ENCODE peak calls at places on chromosomes 7 and 10, in eight cellular contexts. One of them, this sample, is unnamed.
A peak's percentile ranks its signal among the peaks of the same experiment; 100 is the strongest.

GRCh38 chr7:134712196-134712595 is 65.5 kb downstream of the BPGM start:
- DNase-seq in AG10803: peak; percentile 72
- DNase-seq in upper lobe of right lung: no peak
- DNase-seq in BJ: no peak
- DNase-seq in esophagus squamous epithelium: no peak
- DNase-seq in esophagus muscularis mucosa: no peak
- DNase-seq in HepG2: no peak
- DNase-seq in AG04449: no peak
- DNase-seq in this sample: no peak

GRCh38 chr7:150631866-150632864 is at the start of gene GIMAP6:
- DNase-seq in HepG2: no peak
- DNase-seq in upper lobe of right lung: no peak
- DNase-seq in BJ: no peak
- DNase-seq in esophagus muscularis mucosa: no peak
- DNase-seq in AG04449: no peak
- DNase-seq in esophagus squamous epithelium: no peak
- DNase-seq in AG10803: no peak
- DNase-seq in this sample: no peak

GRCh38 chr10:59880019-59880717 is 26.2 kb downstream of the CCDC6 start:
- DNase-seq in esophagus squamous epithelium: no peak
- DNase-seq in BJ: no peak
- DNase-seq in upper lobe of right lung: no peak
- DNase-seq in HepG2: no peak
- DNase-seq in AG10803: no peak
- DNase-seq in AG04449: no peak
- DNase-seq in esophagus muscularis mucosa: peak; percentile 14
- DNase-seq in this sample: no peak

GRCh38 chr7:151472644-151473380 is 32.9 kb upstream of the CRYGN start:
- DNase-seq in HepG2: no peak
- DNase-seq in upper lobe of right lung: no peak
- DNase-seq in AG10803: no peak
- DNase-seq in AG04449: no peak
- DNase-seq in BJ: no peak
- DNase-seq in esophagus muscularis mucosa: no peak
- DNase-seq in esophagus squamous epithelium: no peak
- DNase-seq in this sample: peak; percentile 48

GRCh38 chr7:91089382-91089963 is 174.8 kb upstream of the FZD1 start:
- DNase-seq in esophagus squamous epithelium: no peak
- DNase-seq in upper lobe of right lung: no peak
- DNase-seq in AG04449: no peak
- DNase-seq in BJ: no peak
- DNase-seq in esophagus muscularis mucosa: no peak
- DNase-seq in HepG2: peak; percentile 16
- DNase-seq in AG10803: peak; percentile 53
- DNase-seq in this sample: peak; percentile 65

GRCh38 chr7:101740981-101741725 is 76.3 kb upstream of the CUX1 start:
- DNase-seq in AG04449: no peak
- DNase-seq in upper lobe of right lung: no peak
- DNase-seq in esophagus muscularis mucosa: no peak
- DNase-seq in AG10803: no peak
- DNase-seq in HepG2: no peak
- DNase-seq in BJ: no peak
- DNase-seq in esophagus squamous epithelium: no peak
- DNase-seq in this sample: no peak

GRCh38 chr10:65793738-65794425 is 1132.0 kb upstream of the LRRTM3 start:
- DNase-seq in BJ: no peak
- DNase-seq in HepG2: no peak
- DNase-seq in AG10803: no peak
- DNase-seq in upper lobe of right lung: no peak
- DNase-seq in esophagus squamous epithelium: no peak
- DNase-seq in AG04449: no peak
- DNase-seq in esophagus muscularis mucosa: no peak
- DNase-seq in this sample: no peak

GRCh38 chr7:40800771-40801170 is 666.0 kb downstream of the SUGCT start:
- DNase-seq in HepG2: no peak
- DNase-seq in BJ: no peak
- DNase-seq in upper lobe of right lung: no peak
- DNase-seq in AG10803: no peak
- DNase-seq in AG04449: no peak
- DNase-seq in esophagus muscularis mucosa: no peak
- DNase-seq in esophagus squamous epithelium: no peak
- DNase-seq in this sample: no peak

GRCh38 chr7:38195804-38196595 is 18.0 kb downstream of the STARD3NL start:
- DNase-seq in HepG2: no peak
- DNase-seq in upper lobe of right lung: no peak
- DNase-seq in AG04449: no peak
- DNase-seq in BJ: no peak
- DNase-seq in esophagus squamous epithelium: no peak
- DNase-seq in esophagus muscularis mucosa: no peak
- DNase-seq in AG10803: peak; percentile 62
- DNase-seq in this sample: peak; percentile 82

GRCh38 chr10:46309511-46310142 is 22.8 kb downstream of the ANTXRL start:
- DNase-seq in esophagus squamous epithelium: no peak
- DNase-seq in upper lobe of right lung: peak; percentile 43
- DNase-seq in HepG2: no peak
- DNase-seq in AG10803: no peak
- DNase-seq in BJ: no peak
- DNase-seq in esophagus muscularis mucosa: no peak
- DNase-seq in AG04449: no peak
- DNase-seq in this sample: no peak

GRCh38 chr7:96719164-96719563 is 9.5 kb upstream of the SEM1 start:
- DNase-seq in esophagus squamous epithelium: no peak
- DNase-seq in upper lobe of right lung: no peak
- DNase-seq in HepG2: no peak
- DNase-seq in esophagus muscularis mucosa: no peak
- DNase-seq in BJ: no peak
- DNase-seq in AG10803: no peak
- DNase-seq in AG04449: no peak
- DNase-seq in this sample: no peak

GRCh38 chr10:116272497-116273221 is at the start of gene GFRA1:
- DNase-seq in esophagus muscularis mucosa: no peak
- DNase-seq in AG10803: no peak
- DNase-seq in HepG2: no peak
- DNase-seq in AG04449: no peak
- DNase-seq in BJ: no peak
- DNase-seq in upper lobe of right lung: no peak
- DNase-seq in esophagus squamous epithelium: no peak
- DNase-seq in this sample: no peak

GRCh38 chr10:86162696-86163400 is 203.7 kb downstream of the GRID1 start:
- DNase-seq in HepG2: no peak
- DNase-seq in upper lobe of right lung: peak; percentile 30
- DNase-seq in AG04449: no peak
- DNase-seq in esophagus muscularis mucosa: no peak
- DNase-seq in BJ: no peak
- DNase-seq in AG10803: no peak
- DNase-seq in esophagus squamous epithelium: no peak
- DNase-seq in this sample: no peak

GRCh38 chr7:65251851-65252620 is 121.6 kb upstream of the ZNF92 start:
- DNase-seq in upper lobe of right lung: peak; percentile 86
- DNase-seq in HepG2: peak; percentile 53
- DNase-seq in esophagus squamous epithelium: no peak
- DNase-seq in AG10803: no peak
- DNase-seq in AG04449: no peak
- DNase-seq in BJ: no peak
- DNase-seq in esophagus muscularis mucosa: peak; percentile 92
- DNase-seq in this sample: peak; percentile 28

DNA sequence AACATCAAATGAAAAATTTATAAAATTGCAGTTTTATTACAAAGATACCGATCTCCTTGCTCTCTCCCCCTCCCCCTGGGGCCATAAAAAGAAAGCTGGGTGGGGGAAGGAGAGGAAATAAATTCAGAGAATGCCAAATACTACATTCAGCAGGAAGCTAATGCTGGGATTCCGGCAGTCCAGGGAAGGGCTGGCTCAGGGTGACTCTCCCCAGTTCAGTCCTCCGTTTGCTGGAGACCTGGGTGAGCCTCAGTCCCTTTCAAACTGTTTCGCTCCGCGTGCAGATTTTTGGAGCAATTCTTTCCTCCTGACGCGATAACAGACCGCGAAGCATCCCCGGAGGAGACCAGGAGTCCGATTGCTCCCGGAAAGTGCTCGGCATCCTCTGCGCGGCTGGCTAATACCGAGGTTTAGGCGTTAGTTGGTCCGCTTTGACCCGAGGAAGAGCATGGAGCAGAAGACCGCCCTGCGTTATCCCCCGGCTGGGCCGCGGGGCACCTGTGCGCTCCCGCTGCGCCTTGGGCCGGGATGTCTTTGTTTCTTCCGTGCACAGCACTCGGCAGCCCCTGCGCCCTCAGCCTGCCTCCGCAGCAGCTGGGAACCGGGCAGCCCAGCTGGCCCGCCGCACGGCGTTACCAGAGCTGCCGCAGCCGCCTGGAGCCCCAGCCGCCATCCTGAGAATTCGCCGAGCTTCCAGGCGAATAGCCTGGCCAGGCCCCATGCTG is 3.9 kb upstream of the HOXA2 start:
- DNase-seq in esophagus muscularis mucosa: no peak
- DNase-seq in BJ: no peak
- DNase-seq in AG10803: no peak
- DNase-seq in upper lobe of right lung: no peak
- DNase-seq in AG04449: no peak
- DNase-seq in esophagus squamous epithelium: no peak
- DNase-seq in HepG2: no peak
- DNase-seq in this sample: no peak
- H3K4me3 ChIP-seq in esophagus muscularis mucosa: peak overlapping the region; percentile 66
- H3K4me3 ChIP-seq in BJ: no peak overlapping the region
- H3K4me3 ChIP-seq in AG10803: no peak overlapping the region
- H3K4me3 ChIP-seq in upper lobe of right lung: peak overlapping the region; percentile 46
- H3K4me3 ChIP-seq in AG04449: no peak overlapping the region
- H3K4me3 ChIP-seq in esophagus squamous epithelium: peak overlapping the region; percentile 57
- H3K4me3 ChIP-seq in HepG2: no peak overlapping the region
- H3K4me3 ChIP-seq in this sample: no peak overlapping the region

GRCh38 chr10:69272620-69273019 is 5.7 kb upstream of the HK1 start:
- DNase-seq in AG04449: no peak
- DNase-seq in esophagus muscularis mucosa: no peak
- DNase-seq in esophagus squamous epithelium: no peak
- DNase-seq in BJ: no peak
- DNase-seq in HepG2: no peak
- DNase-seq in upper lobe of right lung: no peak
- DNase-seq in AG10803: no peak
- DNase-seq in this sample: peak; percentile 18

GRCh38 chr10:69270990-69271389 is 7.3 kb upstream of the HK1 start:
- DNase-seq in AG04449: no peak
- DNase-seq in upper lobe of right lung: no peak
- DNase-seq in esophagus squamous epithelium: no peak
- DNase-seq in HepG2: no peak
- DNase-seq in AG10803: no peak
- DNase-seq in BJ: no peak
- DNase-seq in esophagus muscularis mucosa: no peak
- DNase-seq in this sample: no peak

GRCh38 chr10:69265521-69265920 is 12.8 kb upstream of the HK1 start:
- DNase-seq in HepG2: no peak
- DNase-seq in AG04449: no peak
- DNase-seq in AG10803: no peak
- DNase-seq in BJ: no peak
- DNase-seq in esophagus squamous epithelium: no peak
- DNase-seq in esophagus muscularis mucosa: no peak
- DNase-seq in upper lobe of right lung: no peak
- DNase-seq in this sample: no peak

GRCh38 chr10:69268761-69269416 is 9.4 kb upstream of the HK1 start:
- DNase-seq in AG10803: peak; percentile 55
- DNase-seq in esophagus muscularis mucosa: no peak
- DNase-seq in AG04449: no peak
- DNase-seq in BJ: no peak
- DNase-seq in esophagus squamous epithelium: no peak
- DNase-seq in HepG2: no peak
- DNase-seq in upper lobe of right lung: no peak
- DNase-seq in this sample: no peak

DNA sequence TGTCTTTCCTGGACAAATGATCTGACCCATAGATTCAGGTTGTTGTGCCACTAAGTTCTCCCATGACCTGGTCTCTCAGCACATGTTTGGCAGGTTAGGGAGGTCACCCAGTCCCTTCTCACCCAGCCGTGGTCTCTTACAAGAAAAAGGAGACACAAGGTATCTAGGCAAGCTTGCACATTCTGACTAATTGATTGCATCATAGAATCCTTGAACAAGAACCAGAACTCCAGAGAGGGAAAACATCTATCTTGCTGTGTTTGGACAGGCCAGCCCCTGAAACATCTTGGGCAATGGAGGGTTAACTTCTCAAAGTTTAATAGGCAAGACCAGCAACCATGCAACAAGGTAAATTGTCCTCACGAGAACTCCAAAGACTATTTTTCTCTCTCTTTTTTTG is 8.5 kb upstream of the HK1 start:
- DNase-seq in esophagus squamous epithelium: no peak
- DNase-seq in BJ: no peak
- DNase-seq in AG10803: peak; percentile 60
- DNase-seq in upper lobe of right lung: no peak
- DNase-seq in HepG2: no peak
- DNase-seq in AG04449: no peak
- DNase-seq in esophagus muscularis mucosa: no peak
- DNase-seq in this sample: peak; percentile 46
- TF ChIP-seq CTCF in esophagus squamous epithelium: no peak
- TF ChIP-seq CTCF in BJ: no peak
- TF ChIP-seq CTCF in AG10803: no peak
- TF ChIP-seq CTCF in upper lobe of right lung: no peak
- TF ChIP-seq CTCF in HepG2: no peak
- TF ChIP-seq CTCF in AG04449: no peak
- TF ChIP-seq CTCF in esophagus muscularis mucosa: no peak
- TF ChIP-seq CTCF in this sample: no peak

GRCh38 chr7:105245398-105246099 is 143.2 kb downstream of the SRPK2 start:
- DNase-seq in HepG2: peak; percentile 64
- DNase-seq in BJ: no peak
- DNase-seq in esophagus muscularis mucosa: no peak
- DNase-seq in esophagus squamous epithelium: no peak
- DNase-seq in upper lobe of right lung: no peak
- DNase-seq in AG10803: no peak
- DNase-seq in AG04449: no peak
- DNase-seq in this sample: peak; percentile 18

GRCh38 chr7:105246195-105247078 is 142.3 kb downstream of the SRPK2 start:
- DNase-seq in AG10803: no peak
- DNase-seq in upper lobe of right lung: no peak
- DNase-seq in HepG2: no peak
- DNase-seq in esophagus squamous epithelium: no peak
- DNase-seq in esophagus muscularis mucosa: no peak
- DNase-seq in AG04449: no peak
- DNase-seq in BJ: no peak
- DNase-seq in this sample: no peak

GRCh38 chr7:105244594-105244993 is 144.1 kb downstream of the SRPK2 start:
- DNase-seq in esophagus squamous epithelium: no peak
- DNase-seq in upper lobe of right lung: no peak
- DNase-seq in AG04449: no peak
- DNase-seq in HepG2: no peak
- DNase-seq in AG10803: no peak
- DNase-seq in BJ: no peak
- DNase-seq in esophagus muscularis mucosa: no peak
- DNase-seq in this sample: no peak

GRCh38 chr7:105250239-105250638 is 138.5 kb downstream of the SRPK2 start:
- DNase-seq in esophagus muscularis mucosa: no peak
- DNase-seq in AG10803: peak; percentile 41
- DNase-seq in upper lobe of right lung: no peak
- DNase-seq in esophagus squamous epithelium: no peak
- DNase-seq in HepG2: no peak
- DNase-seq in BJ: no peak
- DNase-seq in AG04449: no peak
- DNase-seq in this sample: peak; percentile 33

GRCh38 chr7:105249216-105249615 is 139.5 kb downstream of the SRPK2 start:
- DNase-seq in BJ: no peak
- DNase-seq in upper lobe of right lung: no peak
- DNase-seq in esophagus muscularis mucosa: no peak
- DNase-seq in esophagus squamous epithelium: no peak
- DNase-seq in AG04449: peak; percentile 10
- DNase-seq in AG10803: peak; percentile 41
- DNase-seq in HepG2: no peak
- DNase-seq in this sample: no peak
- H3K4me3 ChIP-seq in BJ: no peak overlapping the region
- H3K4me3 ChIP-seq in upper lobe of right lung: no peak overlapping the region
- H3K4me3 ChIP-seq in esophagus muscularis mucosa: no peak overlapping the region
- H3K4me3 ChIP-seq in esophagus squamous epithelium: no peak overlapping the region
- H3K4me3 ChIP-seq in AG04449: no peak overlapping the region
- H3K4me3 ChIP-seq in AG10803: no peak overlapping the region
- H3K4me3 ChIP-seq in HepG2: no peak overlapping the region
- H3K4me3 ChIP-seq in this sample: no peak overlapping the region

GRCh38 chr7:63104666-63105065 is 894.0 kb upstream of the ZNF722 start:
- DNase-seq in HepG2: no peak
- DNase-seq in esophagus squamous epithelium: no peak
- DNase-seq in BJ: no peak
- DNase-seq in esophagus muscularis mucosa: no peak
- DNase-seq in AG10803: no peak
- DNase-seq in upper lobe of right lung: no peak
- DNase-seq in AG04449: no peak
- DNase-seq in this sample: no peak
- TF ChIP-seq CTCF in HepG2: no peak
- TF ChIP-seq CTCF in esophagus squamous epithelium: no peak
- TF ChIP-seq CTCF in BJ: no peak
- TF ChIP-seq CTCF in esophagus muscularis mucosa: no peak
- TF ChIP-seq CTCF in AG10803: no peak
- TF ChIP-seq CTCF in upper lobe of right lung: no peak
- TF ChIP-seq CTCF in AG04449: no peak
- TF ChIP-seq CTCF in this sample: no peak